ENCODE peak calls at places on chromosomes 7 and 10, in nine cellular contexts. E is OCI-M1; T is activated CD8-positive, alpha-beta memory T cell treated with anti-CD3 and anti-CD28 coated beads for 48 hours; S is activated T-cell treated with anti-CD3 and anti-CD28 coated beads for 48 hours; Q is neural progenitor cell; G is ACHN; P is GM23248; Y is T-helper 1 cell; U is midbrain. L is an unnamed sample.

GRCh38 chr7:33825644-33826043 is 79.7 kb upstream of the BMPER start:
- DNase-seq in E (no peak), T (no peak), S (no peak), Q (no peak), G (no peak), P (no peak), Y (no peak), U (no peak), L (no peak)

GRCh38 chr7:93943816-93944540 is 22.4 kb downstream of the GNG11 start:
- DNase-seq in E (peak), T (no peak), S (no peak), Q (no peak), G (no peak), P (no peak), Y (no peak), U (no peak), L (no peak)

GRCh38 chr7:98870071-98870651 is 347 bp upstream of the TMEM130 start:
- DNase-seq in E (peak), T (peak), S (peak), Q (peak), G (peak), P (peak), Y (peak), U (peak), L (peak)

GRCh38 chr10:130795819-130796218 is 515.7 kb downstream of the TCERG1L start:
- DNase-seq in E (no peak), T (no peak), S (no peak), Q (no peak), G (no peak), P (no peak), Y (no peak), U (no peak), L (no peak)

GRCh38 chr10:78932084-78932386 is 136.7 kb upstream of the ZMIZ1 start:
- DNase-seq in E (no peak), T (no peak), S (no peak), Q (no peak), G (no peak), P (no peak), Y (no peak), U (no peak), L (no peak)

GRCh38 chr7:132333301-132333700 is 243.0 kb downstream of the PLXNA4 start:
- DNase-seq in E (no peak), T (no peak), S (no peak), Q (no peak), G (no peak), P (no peak), Y (no peak), U (no peak), L (no peak)

GRCh38 chr7:135853499-135853898 is 104.9 kb upstream of the FAM180A start:
- DNase-seq in E (no peak), T (no peak), S (no peak), Q (no peak), G (no peak), P (peak), Y (no peak), U (no peak), L (no peak)

GRCh38 chr7:135321556-135321955 is 87.9 kb downstream of the STRA8 start:
- DNase-seq in E (no peak), T (no peak), S (no peak), Q (no peak), G (no peak), P (peak), Y (no peak), U (no peak), L (no peak)

GRCh38 chr7:1523208-1523607 is 7.3 kb upstream of the MAFK start:
- DNase-seq in E (no peak), T (no peak), S (no peak), Q (no peak), G (no peak), P (no peak), Y (no peak), U (no peak), L (no peak)

GRCh38 chr7:2404714-2405119 is 1.3 kb downstream of the CHST12 start:
- DNase-seq in E (peak), T (no peak), S (no peak), Q (no peak), G (no peak), P (no peak), Y (no peak), U (no peak), L (no peak)

GRCh38 chr7:158531661-158532060 is 56.0 kb downstream of the PTPRN2 start:
- DNase-seq in E (no peak), T (no peak), S (no peak), Q (no peak), G (no peak), P (no peak), Y (no peak), U (no peak), L (no peak)

GRCh38 chr10:29392376-29393021 is 103.6 kb downstream of the LYZL1 start:
- DNase-seq in E (peak), T (no peak), S (no peak), Q (peak), G (peak), P (peak), Y (peak), U (peak), L (no peak)

GRCh38 chr7:100406767-100407166 is 21.7 kb downstream of the ZCWPW1 start:
- DNase-seq in E (no peak), T (no peak), S (no peak), Q (no peak), G (no peak), P (peak), Y (no peak), U (no peak), L (no peak)

GRCh38 chr7:75869776-75870379 is 9.0 kb upstream of the RHBDD2 start:
- DNase-seq in E (no peak), T (no peak), S (no peak), Q (no peak), G (no peak), P (no peak), Y (no peak), U (no peak), L (no peak)

GRCh38 chr7:42869131-42870020 is 42.5 kb downstream of the C7orf25 start:
- DNase-seq in E (peak), T (no peak), S (peak), Q (no peak), G (no peak), P (peak), Y (no peak), U (no peak), L (peak)

GRCh38 chr10:112958275-112958995 is 8.4 kb downstream of the TCF7L2 start:
- DNase-seq in E (no peak), T (no peak), S (no peak), Q (no peak), G (peak), P (peak), Y (no peak), U (no peak), L (no peak)

GRCh38 chr7:6393667-6394056 is 54.1 kb downstream of the DAGLB start:
- DNase-seq in E (peak), T (no peak), S (no peak), Q (no peak), G (no peak), P (no peak), Y (no peak), U (no peak), L (no peak)

GRCh38 chr10:62175256-62175655 is 93.4 kb downstream of the RTKN2 start:
- DNase-seq in E (peak), T (no peak), S (no peak), Q (no peak), G (no peak), P (no peak), Y (no peak), U (no peak), L (no peak)

GRCh38 chr10:18312385-18313145 is 172.3 kb downstream of the CACNB2 start:
- DNase-seq in E (peak), T (no peak), S (no peak), Q (peak), G (peak), P (peak), Y (no peak), U (peak), L (no peak)

GRCh38 chr7:157006205-157006747 is 4.2 kb downstream of the MNX1 start:
- DNase-seq in E (no peak), T (no peak), S (no peak), Q (peak), G (no peak), P (no peak), Y (no peak), U (no peak), L (no peak)

GRCh38 chr10:117431160-117431559 is 55.9 kb upstream of the PDZD8 start:
- DNase-seq in E (peak), T (no peak), S (no peak), Q (peak), G (peak), P (peak), Y (no peak), U (no peak), L (no peak)

GRCh38 chr10:88990528-88991160 is at the start of gene FAS:
- DNase-seq in E (peak), T (peak), S (peak), Q (peak), G (peak), P (peak), Y (peak), U (peak), L (peak)

GRCh38 chr7:101790566-101791293 is 26.7 kb upstream of the CUX1 start:
- DNase-seq in E (no peak), T (no peak), S (no peak), Q (no peak), G (no peak), P (no peak), Y (no peak), U (no peak), L (no peak)

GRCh38 chr10:22611425-22612111 is 102.8 kb downstream of the PIP4K2A start:
- DNase-seq in E (no peak), T (no peak), S (no peak), Q (no peak), G (no peak), P (no peak), Y (peak), U (no peak), L (peak)

GRCh38 chr7:24854866-24855265 is 97.6 kb upstream of the GSDME start:
- DNase-seq in E (no peak), T (no peak), S (no peak), Q (no peak), G (no peak), P (peak), Y (no peak), U (no peak), L (no peak)

GRCh38 chr10:36183726-36184125 is 541.6 kb upstream of the FZD8 start:
- DNase-seq in E (no peak), T (no peak), S (no peak), Q (no peak), G (no peak), P (no peak), Y (no peak), U (no peak), L (no peak)

GRCh38 chr7:69652947-69653701 is 54.8 kb downstream of the AUTS2 start:
- DNase-seq in E (no peak), T (no peak), S (no peak), Q (no peak), G (no peak), P (no peak), Y (no peak), U (no peak), L (no peak)

GRCh38 chr10:96306516-96306915 is 2.3 kb downstream of the DNTT start:
- DNase-seq in E (no peak), T (no peak), S (no peak), Q (no peak), G (peak), P (no peak), Y (no peak), U (no peak), L (no peak)

GRCh38 chr7:151876112-151876898 is 610 bp downstream of the PRKAG2 start:
- DNase-seq in E (peak), T (peak), S (peak), Q (peak), G (peak), P (peak), Y (peak), U (peak), L (peak)

GRCh38 chr10:105691811-105692210 is 1050.7 kb downstream of the SORCS3 start:
- DNase-seq in E (peak), T (no peak), S (no peak), Q (peak), G (peak), P (no peak), Y (no peak), U (no peak), L (no peak)

GRCh38 chr7:16776053-16776452 is 22.5 kb downstream of the TSPAN13 start:
- DNase-seq in E (no peak), T (no peak), S (no peak), Q (peak), G (no peak), P (no peak), Y (no peak), U (no peak), L (no peak)

GRCh38 chr10:79490400-79491081 is 21.8 kb upstream of the EIF5AL1 start:
- DNase-seq in E (no peak), T (no peak), S (no peak), Q (no peak), G (no peak), P (peak), Y (no peak), U (no peak), L (no peak)

GRCh38 chr10:30430544-30431298 is 3.3 kb upstream of the MAP3K8 start:
- DNase-seq in E (no peak), T (no peak), S (no peak), Q (no peak), G (no peak), P (no peak), Y (no peak), U (no peak), L (no peak)

GRCh38 chr7:31028006-31028405 is 24.1 kb upstream of the ADCYAP1R1 start:
- DNase-seq in E (no peak), T (no peak), S (no peak), Q (no peak), G (no peak), P (no peak), Y (no peak), U (no peak), L (no peak)